ENCODE peak calls at places on chromosome X, in six cellular contexts. T is fibroblast of pulmonary artery, P is BE2C, F is AG10803, J is endodermal cell, R is mucosa of descending colon. Q is an unnamed sample.
A peak's percentile ranks its signal among the peaks of the same experiment; 100 is the strongest.

GRCh38 chrX:78075787-78076389 is 28.2 kb upstream of the PGK1 start:
- DNase-seq in P (no peak), T (no peak), F (no peak), R (no peak), J (no peak), Q (no peak)

GRCh38 chrX:115233497-115234219 is at the start of gene LRCH2:
- DNase-seq in J (peak; percentile 82), P (peak; percentile 65), T (peak; percentile 38), F (peak; percentile 21), R (peak; percentile 38), Q (no peak)

GRCh38 chrX:123665197-123665596 is 67.7 kb downstream of the THOC2 start:
- DNase-seq in P (no peak), R (no peak), J (no peak), T (no peak), F (no peak), Q (no peak)

GRCh38 chrX:41922125-41922521 is 1.2 kb downstream of the CASK start:
- DNase-seq in F (peak; percentile 17), J (no peak), R (no peak), T (peak; percentile 31), P (peak; percentile 11), Q (no peak)

GRCh38 chrX:71292669-71293379 is 8.7 kb upstream of the ITGB1BP2 start:
- DNase-seq in R (no peak), P (no peak), F (peak; percentile 40), T (peak; percentile 12), J (no peak), Q (no peak)

GRCh38 chrX:50200907-50201306 is at the start of gene AKAP4:
- DNase-seq in P (no peak), F (no peak), T (no peak), J (no peak), R (no peak), Q (no peak)

GRCh38 chrX:40157228-40158035 is 59.7 kb upstream of the BCOR start:
- DNase-seq in P (no peak), R (no peak), T (no peak), J (peak; percentile 82), F (no peak), Q (no peak)

GRCh38 chrX:150506020-150506419 is 62.4 kb upstream of the MTM1 start:
- DNase-seq in T (no peak), P (no peak), R (no peak), J (no peak), F (no peak), Q (no peak)

GRCh38 chrX:16822723-16823122 is 36.5 kb downstream of the TXLNG start:
- DNase-seq in F (peak; percentile 80), J (no peak), P (no peak), R (no peak), T (peak; percentile 89), Q (no peak)

GRCh38 chrX:115898382-115899001 is 272.1 kb upstream of the AGTR2 start:
- DNase-seq in R (no peak), T (no peak), F (no peak), P (peak; percentile 73), J (peak; percentile 86), Q (no peak)

GRCh38 chrX:64204252-64204651 is 1.3 kb downstream of the AMER1 start:
- DNase-seq in P (peak; percentile 20), J (peak; percentile 55), F (peak; percentile 0), T (no peak), R (peak; percentile 56), Q (no peak)

GRCh38 chrX:139106111-139106510 is 394.6 kb upstream of the FGF13 start:
- DNase-seq in P (no peak), T (peak; percentile 7), R (no peak), J (no peak), F (peak; percentile 94), Q (no peak)

GRCh38 chrX:73127700-73128241 is 48.5 kb upstream of the PABPC1L2A start:
- DNase-seq in P (no peak), R (peak; percentile 38), T (no peak), F (peak; percentile 11), J (peak; percentile 75), Q (no peak)
- H3K4me3 ChIP-seq in P (no peak overlapping the region), R (no peak overlapping the region), T (no peak overlapping the region), F (no peak overlapping the region), J (no peak overlapping the region), Q (no peak overlapping the region)

GRCh38 chrX:135572436-135572835 is 52.0 kb downstream of the INTS6L start:
- DNase-seq in J (no peak), P (no peak), R (no peak), F (peak; percentile 0), T (peak; percentile 5), Q (no peak)
- TF ChIP-seq CTCF in J (peak; percentile 63), P (peak; percentile 34), R (no peak), F (peak; percentile 52), T (peak; percentile 48), Q (no peak)

GRCh38 chrX:134661295-134661694 is 3.0 kb upstream of the PLAC1 start:
- DNase-seq in J (no peak), P (no peak), R (no peak), F (no peak), T (no peak), Q (no peak)
- H3K4me3 ChIP-seq in J (no peak overlapping the region), P (no peak overlapping the region), R (no peak overlapping the region), F (no peak overlapping the region), T (no peak overlapping the region), Q (no peak overlapping the region)

DNA sequence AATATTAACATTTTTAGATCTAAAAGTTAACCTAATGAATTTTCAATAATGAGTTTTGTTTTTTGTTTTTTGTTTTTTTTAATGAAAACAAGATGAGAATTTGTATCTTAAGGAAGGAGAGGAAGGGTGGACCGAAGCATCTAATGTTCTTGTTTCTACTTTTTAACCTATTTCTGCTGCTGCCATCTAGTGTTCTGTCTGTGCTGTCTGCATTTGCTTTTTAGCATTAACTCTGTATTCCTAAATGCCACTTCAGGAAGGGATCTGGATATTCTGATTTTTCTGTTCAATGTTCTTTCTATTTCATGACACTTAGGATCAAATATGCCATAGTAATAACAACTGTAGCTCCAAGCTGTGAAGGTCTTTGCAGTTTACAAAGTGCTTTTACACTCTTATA is 161.7 kb downstream of the BRWD3 start:
- DNase-seq in F (peak; percentile 3), J (no peak), P (no peak), T (peak; percentile 24), R (no peak), Q (no peak)
- TF ChIP-seq CTCF in F (peak; percentile 47), J (peak; percentile 52), P (peak; percentile 48), T (peak; percentile 54), R (no peak), Q (peak; percentile 14)

GRCh38 chrX:14359316-14359715 is 170.0 kb upstream of the GLRA2 start:
- DNase-seq in R (no peak), T (no peak), J (no peak), P (no peak), F (no peak), Q (no peak)
- H3K4me3 ChIP-seq in R (no peak overlapping the region), T (no peak overlapping the region), J (no peak overlapping the region), P (no peak overlapping the region), F (no peak overlapping the region), Q (no peak overlapping the region)

DNA sequence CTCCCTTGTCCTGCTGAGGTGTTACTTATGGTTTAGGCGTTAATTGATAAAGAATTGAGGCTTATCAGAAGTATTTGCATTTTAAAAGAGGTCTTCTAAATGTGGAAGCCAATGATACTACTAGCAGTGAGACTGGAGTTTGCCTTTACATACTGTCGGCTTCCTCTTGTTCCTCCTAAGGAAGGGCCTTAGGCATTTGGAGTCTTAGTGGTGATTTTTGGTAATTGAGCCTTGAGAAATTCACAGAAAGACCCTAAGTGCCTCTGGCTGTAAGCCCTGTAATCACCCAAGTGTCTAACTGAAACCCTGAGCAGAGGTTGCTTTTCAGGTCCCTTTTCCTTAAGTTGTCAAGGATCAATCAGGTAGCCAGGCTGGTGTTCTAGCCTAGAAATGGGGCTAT is 14.8 kb downstream of the IL13RA1 start:
- DNase-seq in T (no peak), R (no peak), P (no peak), J (no peak), F (no peak), Q (no peak)
- TF ChIP-seq CTCF in T (no peak), R (no peak), P (no peak), J (no peak), F (no peak), Q (no peak)